ENCODE peak calls at places on chromosome X, in four cellular contexts. U, G, J and O are unnamed samples.
A peak's percentile ranks its signal among the peaks of the same experiment; 100 is the strongest.

GRCh38 chrX:154603438-154604430 is 15.3 kb downstream of the CTAG1B start:
- DNase-seq in U (no peak), G (peak; percentile 32), J (peak; percentile 0), O (peak; percentile 23)

GRCh38 chrX:19986531-19986930 is 4.3 kb downstream of the BCLAF3 start:
- DNase-seq in U (no peak), G (no peak), J (no peak), O (no peak)

GRCh38 chrX:40449396-40449795 is 131.4 kb upstream of the ATP6AP2 start:
- DNase-seq in U (no peak), G (no peak), J (no peak), O (no peak)

GRCh38 chrX:106619797-106620196 is 8.0 kb downstream of the RADX start:
- DNase-seq in U (no peak), G (no peak), J (no peak), O (no peak)

GRCh38 chrX:106957856-106958255 is 37.7 kb downstream of the CLDN2 start:
- DNase-seq in U (no peak), G (no peak), J (no peak), O (no peak)

GRCh38 chrX:46326161-46326560 is 219.1 kb downstream of the ZNF674 start:
- DNase-seq in U (no peak), G (no peak), J (no peak), O (no peak)

GRCh38 chrX:6226646-6227444 is 1.8 kb downstream of the NLGN4X start:
- DNase-seq in U (peak; percentile 36), G (no peak), J (peak; percentile 1), O (peak; percentile 18)

GRCh38 chrX:63920875-63921274 is 135.9 kb upstream of the ARHGEF9 start:
- DNase-seq in U (no peak), G (no peak), J (peak; percentile 15), O (no peak)

GRCh38 chrX:53116101-53116500 is 22.2 kb downstream of the KANTR start:
- DNase-seq in U (no peak), G (no peak), J (peak; percentile 23), O (no peak)

GRCh38 chrX:115393271-115393670 is 103.8 kb downstream of the LUZP4 start:
- DNase-seq in U (no peak), G (peak; percentile 83), J (no peak), O (peak; percentile 24)

GRCh38 chrX:125757794-125758564 is 408.1 kb downstream of the DCAF12L2 start:
- DNase-seq in U (no peak), G (no peak), J (no peak), O (no peak)

GRCh38 chrX:24241822-24242648 is 71.8 kb downstream of the SUPT20HL2 start:
- DNase-seq in U (no peak), G (no peak), J (peak; percentile 30), O (peak; percentile 64)

GRCh38 chrX:15749642-15750610 is 11.9 kb downstream of the CA5B start:
- DNase-seq in U (no peak), G (no peak), J (peak; percentile 48), O (no peak)

GRCh38 chrX:121000589-121000988 is 15.0 kb upstream of the CT47A1 start:
- DNase-seq in U (no peak), G (no peak), J (no peak), O (peak; percentile 19)

GRCh38 chrX:76420237-76420636 is 7.3 kb upstream of the MAGEE1 start:
- DNase-seq in U (no peak), G (no peak), J (no peak), O (no peak)